ENCODE peak calls at places on chromosomes 3 and 15, in four cellular contexts. I, W, P and N are unnamed samples.

GRCh38 chr3:15152166-15152565 is 53.2 kb upstream of the RBSN start:
- DNase-seq in W (no peak), I (no peak), P (no peak), N (no peak)

GRCh38 chr3:122100591-122101491 is 45.7 kb downstream of the CD86 start:
- DNase-seq in I (no peak), W (peak), P (no peak), N (no peak)

GRCh38 chr3:124526601-124527000 is 203.7 kb upstream of the UMPS start:
- DNase-seq in W (no peak), I (no peak), P (no peak), N (no peak)

GRCh38 chr15:38148476-38148875 is 104.2 kb upstream of the SPRED1 start:
- DNase-seq in I (no peak), W (no peak), P (no peak), N (no peak)

GRCh38 chr3:187242435-187242834 is 45.1 kb downstream of the RTP1 start:
- DNase-seq in I (no peak), P (no peak), W (no peak), N (no peak)

GRCh38 chr3:195102609-195103467 is 168.1 kb downstream of the XXYLT1 start:
- DNase-seq in P (no peak), I (no peak), W (no peak), N (peak)

GRCh38 chr3:55167586-55168317 is 239.9 kb upstream of the LRTM1 start:
- DNase-seq in P (no peak), I (no peak), W (no peak), N (no peak)

GRCh38 chr3:65479118-65479517 is 559.6 kb downstream of the MAGI1 start:
- DNase-seq in W (no peak), I (no peak), P (no peak), N (no peak)

GRCh38 chr3:171393032-171393744 is 67.0 kb downstream of the TNIK start:
- DNase-seq in W (no peak), I (no peak), P (no peak), N (no peak)

GRCh38 chr3:156158656-156159295 is 38.4 kb downstream of the KCNAB1 start:
- DNase-seq in P (no peak), I (no peak), W (no peak), N (no peak)

GRCh38 chr3:63364909-63365308 is 86.8 kb downstream of the SYNPR start:
- DNase-seq in P (no peak), I (no peak), W (no peak), N (no peak)

GRCh38 chr15:32849769-32850668 is 132.2 kb downstream of the GREM1 start:
- DNase-seq in P (no peak), W (no peak), I (no peak), N (no peak)

GRCh38 chr15:67322481-67322880 is 67.9 kb downstream of the IQCH start:
- DNase-seq in P (no peak), I (no peak), W (no peak), N (no peak)

GRCh38 chr15:101255615-101256350 is 3.9 kb upstream of the CHSY1 start:
- DNase-seq in I (no peak), P (no peak), W (no peak), N (no peak)

GRCh38 chr3:123818324-123818920 is 65.7 kb downstream of the MYLK start:
- DNase-seq in P (no peak), I (no peak), W (no peak), N (no peak)